ENCODE peak calls at places on chromosomes 3 and 15, in seven cellular contexts. O is sciatic nerve; J is central memory CD8-positive, alpha-beta T cell; Q is body of pancreas; S is RWPE2; H is stimulated activated effector memory CD8-positive, alpha-beta T cell treated with anti-CD3 and anti-CD28 coated beads, Interleukin-12 subunit alpha, Interleukin-12 subunit beta, amount 100 ng/mL, for 72 hours; F is right lobe of liver. C is an unnamed sample.

GRCh38 chr3:128060473-128061381 is 8.5 kb downstream of the SEC61A1 start:
- ATAC-seq in Q (no peak), J (no peak), F (no peak), O (no peak), H (no peak), S (peak), C (no peak)

GRCh38 chr3:24372559-24373197 is 122.0 kb downstream of the THRB start:
- ATAC-seq in O (no peak), F (no peak), Q (no peak), J (no peak), S (no peak), H (no peak), C (no peak)

GRCh38 chr15:63015618-63016017 is 26.9 kb upstream of the TPM1 start:
- ATAC-seq in H (peak), S (peak), F (peak), O (peak), J (no peak), Q (peak), C (peak)

GRCh38 chr3:50687127-50687751 is 12.5 kb downstream of the DOCK3 start:
- ATAC-seq in F (no peak), Q (no peak), O (no peak), H (no peak), S (no peak), J (peak), C (no peak)

GRCh38 chr3:177425042-177425441 is 227.8 kb upstream of the TBL1XR1 start:
- ATAC-seq in Q (no peak), H (no peak), F (no peak), J (no peak), O (no peak), S (no peak), C (no peak)

GRCh38 chr3:70982700-70983140 is 600.8 kb downstream of the FOXP1 start:
- ATAC-seq in Q (peak), S (peak), H (peak), O (peak), F (peak), J (no peak), C (peak)

GRCh38 chr3:77606372-77606771 is 566.5 kb downstream of the ROBO2 start:
- ATAC-seq in O (no peak), H (no peak), J (no peak), S (no peak), Q (no peak), F (no peak), C (no peak)

GRCh38 chr3:100210777-100211145 is 50.0 kb upstream of the TBC1D23 start:
- ATAC-seq in F (no peak), O (peak), S (no peak), J (peak), H (peak), Q (peak), C (no peak)

GRCh38 chr15:71275566-71276354 is 160.5 kb downstream of the THSD4 start:
- ATAC-seq in S (no peak), Q (no peak), H (no peak), O (no peak), J (no peak), F (no peak), C (no peak)

GRCh38 chr3:49057268-49057667 is 28.1 kb upstream of the IMPDH2 start:
- ATAC-seq in O (no peak), J (no peak), Q (no peak), S (no peak), F (peak), H (peak), C (no peak)

GRCh38 chr3:143750856-143751255 is 97.4 kb downstream of the SLC9A9 start:
- ATAC-seq in Q (no peak), F (no peak), H (no peak), O (no peak), J (no peak), S (no peak), C (no peak)

GRCh38 chr3:129599607-129600006 is 6.9 kb downstream of the PLXND1 start:
- ATAC-seq in S (peak), J (no peak), Q (no peak), F (peak), H (no peak), O (no peak), C (no peak)

GRCh38 chr15:88433046-88433685 is 34.0 kb downstream of the MRPL46 start:
- ATAC-seq in O (no peak), H (no peak), Q (no peak), S (no peak), J (no peak), F (no peak), C (no peak)

GRCh38 chr3:123072152-123072551 is 5.3 kb downstream of the PDIA5 start:
- ATAC-seq in S (no peak), J (no peak), H (no peak), O (no peak), F (no peak), Q (no peak), C (no peak)